ENCODE peak calls at places on chromosomes 5 and 9, in six cellular contexts. H is H1, K is GM12892, A is K562, W is GM12878, O is HepG2. U is an unnamed sample.

GRCh38 chr5:174972291-174972690 is 247.9 kb downstream of the MSX2 start:
- DNase-seq in O (no peak), K (no peak), A (no peak), W (no peak), H (no peak), U (no peak)

GRCh38 chr5:173562451-173562850 is 54.0 kb downstream of the BOD1 start:
- DNase-seq in K (no peak), O (no peak), H (no peak), W (no peak), A (no peak), U (no peak)

GRCh38 chr9:37509536-37509935 is 23.8 kb downstream of the POLR1E start:
- DNase-seq in A (no peak), W (no peak), K (no peak), H (no peak), O (no peak), U (no peak)

GRCh38 chr5:66427043-66427442 is 169.2 kb upstream of the MAST4 start:
- DNase-seq in A (no peak), O (no peak), K (no peak), W (no peak), H (no peak), U (no peak)

GRCh38 chr5:113435571-113435970 is 782 bp upstream of the TSSK1B start:
- DNase-seq in W (no peak), O (no peak), H (no peak), A (no peak), K (no peak), U (no peak)

GRCh38 chr5:6585939-6586646 is 46.8 kb downstream of the NSUN2 start:
- DNase-seq in W (no peak), A (no peak), K (no peak), H (no peak), O (no peak), U (no peak)

GRCh38 chr5:128913551-128913950 is 51.7 kb upstream of the SLC27A6 start:
- DNase-seq in A (no peak), K (no peak), O (no peak), H (no peak), W (no peak), U (no peak)

GRCh38 chr5:13189532-13189931 is 755.0 kb downstream of the DNAH5 start:
- DNase-seq in O (no peak), K (no peak), H (no peak), A (no peak), W (no peak), U (no peak)

GRCh38 chr9:108664309-108665255 is 191.2 kb downstream of the ACTL7B start:
- DNase-seq in H (no peak), O (no peak), A (no peak), W (no peak), K (no peak), U (no peak)

GRCh38 chr5:3944930-3945329 is 349.3 kb downstream of the IRX1 start:
- DNase-seq in A (no peak), K (no peak), H (no peak), O (no peak), W (no peak), U (no peak)

GRCh38 chr9:68629042-68629441 is 76.0 kb upstream of the PIP5K1B start:
- DNase-seq in W (no peak), H (no peak), A (no peak), O (no peak), K (no peak), U (no peak)

GRCh38 chr5:160423025-160423554 is 1.4 kb downstream of the PTTG1 start:
- DNase-seq in W (no peak), K (no peak), O (no peak), H (no peak), A (no peak), U (no peak)

GRCh38 chr9:34715639-34716215 is 5.8 kb upstream of the CCL21 start:
- DNase-seq in W (no peak), H (no peak), K (no peak), O (no peak), A (no peak), U (no peak)

GRCh38 chr9:27189426-27189825 is 80.4 kb downstream of the TEK start:
- DNase-seq in W (no peak), O (no peak), K (no peak), H (no peak), A (no peak), U (no peak)

GRCh38 chr5:126115230-126115629 is 308.0 kb upstream of the GRAMD2B start:
- DNase-seq in K (no peak), W (no peak), H (no peak), A (no peak), O (no peak), U (no peak)

GRCh38 chr9:132943677-132944293 is 631 bp downstream of the TSC1 start:
- DNase-seq in O (no peak), A (no peak), H (no peak), K (no peak), W (no peak), U (no peak)

GRCh38 chr9:134099123-134099761 is 31.4 kb upstream of the BRD3 start:
- DNase-seq in W (peak; percentile 24), H (peak; percentile 39), K (peak; percentile 53), O (peak; percentile 55), A (peak; percentile 78), U (peak; percentile 60)

GRCh38 chr5:112511920-112512319 is 92.8 kb upstream of the EPB41L4A start:
- DNase-seq in A (no peak), H (no peak), K (no peak), W (no peak), O (no peak), U (no peak)

GRCh38 chr5:151660616-151661015 is 26.1 kb downstream of the SPARC start:
- DNase-seq in A (no peak), O (no peak), K (no peak), W (no peak), H (no peak), U (no peak)

GRCh38 chr5:172417130-172417802 is 37.1 kb downstream of the SH3PXD2B start:
- DNase-seq in W (no peak), K (no peak), H (no peak), O (no peak), A (peak; percentile 37), U (no peak)

GRCh38 chr9:91583161-91583875 is 159.7 kb upstream of the NFIL3 start:
- DNase-seq in O (no peak), H (no peak), W (no peak), K (no peak), A (no peak), U (no peak)

GRCh38 chr5:69238760-69239251 is 4.1 kb downstream of the CDK7 start:
- DNase-seq in O (no peak), H (no peak), W (no peak), K (no peak), A (no peak), U (no peak)

GRCh38 chr9:18255158-18255629 is 218.8 kb upstream of the ADAMTSL1 start:
- DNase-seq in A (peak; percentile 54), H (peak; percentile 31), O (peak; percentile 67), K (peak; percentile 9), W (peak; percentile 9), U (peak; percentile 15)

GRCh38 chr9:35605336-35606137 is 475 bp downstream of the TESK1 start:
- DNase-seq in K (peak; percentile 45), A (peak; percentile 60), H (no peak), O (no peak), W (no peak), U (peak; percentile 60)

GRCh38 chr9:137085918-137086530 is 761 bp upstream of the MAN1B1 start:
- DNase-seq in W (no peak), H (no peak), A (no peak), K (no peak), O (no peak), U (no peak)

GRCh38 chr5:177403826-177404640 is 3.6 kb upstream of the PFN3 start:
- DNase-seq in W (no peak), K (peak; percentile 98), A (peak; percentile 95), O (no peak), H (no peak), U (peak; percentile 96)
- TF ChIP-seq POLR2AphosphoS5 in W (no peak), K (peak; percentile 30), A (peak; percentile 9), O (no peak), H (no peak), U (no peak)

DNA sequence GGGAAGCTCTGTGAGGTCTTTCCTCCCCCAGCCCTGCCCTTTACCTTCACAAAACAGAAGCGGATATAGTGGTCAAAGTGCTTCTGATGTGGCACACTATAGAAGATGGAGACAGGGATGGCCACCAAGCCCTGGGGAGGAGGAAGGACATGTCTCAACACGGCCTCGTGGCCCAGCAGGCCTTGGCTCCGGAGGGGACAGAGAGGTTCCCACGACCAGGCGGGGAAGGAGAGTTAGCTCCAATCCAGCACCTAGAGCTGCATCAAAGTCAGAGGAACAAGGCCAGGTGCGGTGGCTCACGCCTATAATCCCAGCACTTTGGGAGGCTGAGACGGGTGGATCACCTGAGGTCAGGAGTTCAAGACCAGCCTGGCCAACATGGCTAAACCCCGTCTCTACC is 4.1 kb upstream of the SPOUT1 start:
- DNase-seq in K (no peak), H (no peak), O (no peak), A (peak; percentile 2), W (no peak), U (no peak)
- TF ChIP-seq POLR2A in K (no peak), H (no peak), O (no peak), A (no peak), W (no peak), U (no peak)

GRCh38 chr5:133119233-133119711 is 67.5 kb downstream of the HSPA4 start:
- DNase-seq in H (no peak), O (no peak), W (no peak), A (no peak), K (no peak), U (no peak)
- TF ChIP-seq TAF1 in H (no peak), O (no peak), W (no peak), A (no peak), K (no peak), U (no peak)

GRCh38 chr5:59037041-59037440 is 454.2 kb downstream of the RAB3C start:
- DNase-seq in W (no peak), H (no peak), K (no peak), O (no peak), A (no peak), U (no peak)

GRCh38 chr5:59037453-59038168 is 454.7 kb downstream of the RAB3C start:
- DNase-seq in A (no peak), H (no peak), O (no peak), W (no peak), K (no peak), U (no peak)

GRCh38 chr5:59034498-59035186 is 451.8 kb downstream of the RAB3C start:
- DNase-seq in K (no peak), A (no peak), W (no peak), O (no peak), H (no peak), U (no peak)

GRCh38 chr5:59035681-59036080 is 452.8 kb downstream of the RAB3C start:
- DNase-seq in W (no peak), H (no peak), O (no peak), K (no peak), A (no peak), U (no peak)

DNA sequence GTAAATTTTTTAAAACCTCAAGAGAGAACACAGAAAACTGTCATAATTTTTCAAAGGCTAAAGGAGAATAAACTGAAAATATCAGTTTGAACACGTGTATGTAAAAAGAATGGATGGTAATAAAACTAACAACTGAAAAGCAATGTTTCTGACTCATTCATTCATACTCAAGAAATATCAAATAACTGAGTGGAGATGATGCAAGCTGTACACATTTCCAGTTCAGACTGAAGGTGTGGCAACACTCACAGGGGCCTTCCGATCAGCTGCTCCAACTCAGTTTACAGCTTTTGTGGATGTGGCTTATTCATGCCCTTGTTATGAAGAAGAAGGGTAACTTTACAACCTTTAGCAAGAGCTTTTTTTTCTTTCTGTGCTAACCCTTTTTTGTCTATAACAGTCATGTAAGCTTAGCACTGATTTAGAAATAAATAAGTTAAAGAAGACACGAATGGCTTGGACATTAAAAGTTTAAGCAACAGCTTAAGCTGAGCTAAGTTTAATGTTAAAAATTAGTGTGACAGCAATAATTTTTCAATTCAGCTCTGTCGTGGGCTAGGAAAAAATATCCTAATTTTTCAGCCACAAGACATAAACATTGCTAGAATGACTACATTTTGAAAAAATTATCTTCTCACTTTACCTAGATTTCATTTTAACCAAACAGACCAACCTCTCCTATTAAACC is 453.5 kb downstream of the RAB3C start:
- DNase-seq in K (no peak), O (no peak), H (no peak), W (no peak), A (no peak), U (no peak)
- TF ChIP-seq POLR2AphosphoS5 in K (no peak), O (no peak), H (no peak), W (no peak), A (no peak), U (no peak)

U was measured in GM12891.